ENCODE peak calls at places on chromosome 6, in seven cellular contexts. J is IMR-90, S is H9, O is mesenchymal stem cell, W is H1, R is neuronal stem cell, B is trophoblast cell. Q is an unnamed sample.

GRCh38 chr6:39203398-39203797 is 25.9 kb downstream of the KCNK5 start:
- DNase-seq in B (no peak), O (no peak), W (no peak), J (no peak), S (no peak), R (no peak), Q (no peak)

GRCh38 chr6:118886641-118887040 is 7.3 kb upstream of the ASF1A start:
- DNase-seq in B (no peak), J (no peak), S (no peak), O (no peak), W (no peak), R (no peak), Q (no peak)

GRCh38 chr6:149484733-149485700 is at the start of gene ZC3H12D:
- DNase-seq in J (peak), O (peak), W (no peak), B (peak), R (no peak), S (peak), Q (peak)

GRCh38 chr6:21914121-21914973 is 320.8 kb downstream of the SOX4 start:
- DNase-seq in W (no peak), J (peak), O (peak), B (no peak), S (no peak), R (no peak), Q (no peak)

GRCh38 chr6:7909323-7910276 is 988 bp downstream of the TXNDC5 start:
- DNase-seq in S (peak), O (peak), W (no peak), J (peak), B (peak), R (peak), Q (peak)

GRCh38 chr6:90493332-90493731 is 93.5 kb downstream of the MAP3K7 start:
- DNase-seq in O (peak), S (no peak), W (no peak), R (no peak), B (no peak), J (peak), Q (no peak)

GRCh38 chr6:146287691-146288369 is 255.8 kb upstream of the RAB32 start:
- DNase-seq in R (no peak), S (no peak), O (peak), W (no peak), J (no peak), B (no peak), Q (no peak)

GRCh38 chr6:34791164-34791841 is 580 bp upstream of the BLTP3A start:
- DNase-seq in R (peak), S (peak), W (peak), J (peak), B (peak), O (peak), Q (peak)

GRCh38 chr6:79065232-79065631 is 12.8 kb downstream of the PHIP start:
- DNase-seq in O (no peak), R (no peak), B (no peak), J (no peak), S (no peak), W (no peak), Q (no peak)
- H2BK120ac ChIP-seq in O (no peak), R (no peak), B (no peak), J (no peak), S (no peak), W (no peak), Q (no peak)

GRCh38 chr6:169251822-169252804 is 1.5 kb downstream of the THBS2 start:
- DNase-seq in S (peak), J (no peak), R (no peak), B (no peak), O (no peak), W (no peak), Q (peak)

GRCh38 chr6:169252805-169253189 is 849 bp downstream of the THBS2 start:
- DNase-seq in W (no peak), B (no peak), R (peak), O (no peak), J (no peak), S (peak), Q (peak)

GRCh38 chr6:169253341-169253740 is 305 bp downstream of the THBS2 start:
- DNase-seq in S (no peak), O (no peak), J (no peak), W (no peak), R (no peak), B (no peak), Q (no peak)

GRCh38 chr6:169254456-169255316 is 1.0 kb upstream of the THBS2 start:
- DNase-seq in S (no peak), B (no peak), R (no peak), W (no peak), J (no peak), O (no peak), Q (no peak)

GRCh38 chr6:169253745-169254238 is at the start of gene THBS2:
- DNase-seq in J (peak), R (peak), B (no peak), S (no peak), W (no peak), O (peak), Q (peak)
- H3K27ac ChIP-seq in J (peak), R (no peak), B (no peak), S (no peak), W (no peak), O (peak), Q (no peak)

GRCh38 chr6:26294276-26294675 is 70.7 kb upstream of the BTN3A2 start:
- DNase-seq in J (no peak), S (no peak), W (no peak), B (no peak), R (no peak), O (no peak), Q (no peak)
- H2BK120ac ChIP-seq in J (no peak), S (no peak), W (no peak), B (no peak), R (no peak), O (no peak), Q (no peak)

DNA sequence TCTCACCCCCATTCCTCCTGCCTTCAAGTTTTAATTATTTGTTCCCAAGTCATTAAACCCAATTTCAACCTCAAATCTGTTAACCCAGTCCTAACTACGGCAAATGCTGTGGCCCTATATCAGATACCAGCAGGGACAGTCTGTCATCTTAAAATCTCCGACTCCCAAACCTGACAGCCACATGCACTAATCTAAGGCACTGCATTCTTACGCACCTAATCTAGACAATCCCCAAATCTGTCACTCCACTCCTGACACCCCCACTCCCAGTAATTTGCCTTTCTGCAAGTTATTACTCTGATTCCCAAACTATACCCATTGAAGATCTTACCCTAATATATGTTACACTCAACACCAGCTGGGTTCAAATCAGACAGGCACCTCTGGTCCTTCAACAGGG is 2.5 kb downstream of the MTCH1 start:
- DNase-seq in B (no peak), O (no peak), J (no peak), S (no peak), W (no peak), R (no peak), Q (no peak)
- H3K27ac ChIP-seq in B (no peak), O (no peak), J (no peak), S (no peak), W (no peak), R (no peak), Q (no peak)

GRCh38 chr6:14379568-14379967 is 262.0 kb downstream of the CD83 start:
- DNase-seq in J (no peak), S (no peak), B (no peak), O (no peak), W (no peak), R (no peak), Q (no peak)

GRCh38 chr6:14382381-14383236 is 265.0 kb downstream of the CD83 start:
- DNase-seq in S (no peak), O (no peak), J (no peak), R (no peak), B (no peak), W (no peak), Q (no peak)

GRCh38 chr6:14383393-14384174 is 266.0 kb downstream of the CD83 start:
- DNase-seq in B (no peak), W (no peak), J (no peak), R (no peak), S (no peak), O (no peak), Q (peak)

GRCh38 chr6:14380421-14380820 is 262.8 kb downstream of the CD83 start:
- DNase-seq in S (peak), R (peak), B (no peak), W (no peak), O (no peak), J (no peak), Q (peak)

DNA sequence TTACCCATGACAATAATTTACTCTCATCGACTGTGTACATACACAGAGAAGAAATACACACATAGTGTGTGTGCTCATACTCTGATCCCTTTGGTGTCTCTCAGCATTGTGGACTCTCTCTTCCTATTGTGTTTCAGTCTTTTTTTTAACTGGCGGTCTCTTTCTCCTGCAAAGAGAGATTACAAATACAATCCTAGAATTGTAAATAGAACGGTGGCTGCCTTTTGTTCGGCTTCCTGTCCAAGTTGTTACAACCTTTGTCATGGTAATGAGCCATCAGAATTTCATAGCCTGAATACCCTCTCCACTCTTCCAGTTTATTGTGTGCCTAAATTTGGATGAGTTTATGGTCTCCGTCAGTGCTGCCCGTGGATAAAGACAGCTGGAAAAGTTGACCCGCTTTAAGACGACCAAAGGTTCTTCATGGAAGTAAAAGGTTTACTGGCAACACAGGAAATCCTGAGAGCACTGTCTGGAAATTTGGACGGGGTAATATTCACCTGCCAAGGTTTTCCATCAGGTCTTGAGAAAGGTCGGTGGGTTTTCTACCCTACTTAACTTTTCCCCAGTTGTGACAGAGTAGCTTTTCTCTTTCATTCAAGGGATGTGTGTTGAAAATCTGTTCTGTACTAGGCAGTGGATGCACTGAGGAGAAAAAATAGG is 263.8 kb downstream of the CD83 start:
- DNase-seq in J (no peak), W (no peak), R (peak), B (no peak), O (no peak), S (peak), Q (no peak)
- H2BK120ac ChIP-seq in J (no peak), W (peak), R (no peak), B (no peak), O (no peak), S (no peak), Q (peak)

GRCh38 chr6:169158182-169158573 is 95.5 kb downstream of the THBS2 start:
- DNase-seq in S (no peak), W (no peak), R (no peak), O (no peak), J (peak), B (no peak), Q (no peak)
- H3K27ac ChIP-seq in S (no peak), W (no peak), R (no peak), O (no peak), J (peak), B (no peak), Q (no peak)

GRCh38 chr6:159460476-159460875 is 232.6 kb downstream of the SOD2 start:
- DNase-seq in J (no peak), O (no peak), W (no peak), R (no peak), B (no peak), S (no peak), Q (peak)

GRCh38 chr6:159461998-159462397 is 231.0 kb downstream of the SOD2 start:
- DNase-seq in B (no peak), R (no peak), J (no peak), S (no peak), W (no peak), O (no peak), Q (no peak)

GRCh38 chr6:159461266-159461665 is 231.8 kb downstream of the SOD2 start:
- DNase-seq in O (no peak), B (peak), W (no peak), J (no peak), S (no peak), R (no peak), Q (peak)

GRCh38 chr6:159463440-159463839 is 229.6 kb downstream of the SOD2 start:
- DNase-seq in J (peak), S (no peak), B (no peak), W (no peak), R (no peak), O (no peak), Q (peak)

DNA sequence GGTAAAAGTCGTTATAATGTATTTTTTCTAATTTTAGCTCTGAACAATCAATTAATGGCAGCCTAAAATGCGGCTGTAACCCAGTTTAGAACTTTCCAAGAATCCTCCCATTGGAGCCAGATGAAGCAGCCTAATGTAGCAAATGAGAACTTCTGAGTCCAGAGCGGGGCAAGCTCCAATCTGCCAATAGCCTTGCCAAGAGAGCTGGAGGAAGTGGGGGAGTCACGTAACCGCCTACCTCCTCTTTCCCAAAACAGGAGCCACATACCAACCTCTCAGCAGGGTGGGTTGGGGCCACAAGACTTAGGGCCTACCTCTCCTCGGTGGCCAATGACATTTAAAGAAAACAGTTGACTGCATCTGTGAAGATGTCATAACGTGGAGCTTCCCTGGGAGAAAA is 230.6 kb downstream of the SOD2 start:
- DNase-seq in O (no peak), J (no peak), B (no peak), W (no peak), R (no peak), S (no peak), Q (no peak)
- H2BK120ac ChIP-seq in O (no peak), J (no peak), B (no peak), W (no peak), R (no peak), S (no peak), Q (no peak)

Q was measured in mesendoderm.